ENCODE peak calls at places on chromosomes 4 and X, in ten cellular contexts. N is LoVo; V is thoracic aorta; B is activated CD8-positive, alpha-beta memory T cell treated with anti-CD3 and anti-CD28 coated beads for 1 hour; P is epithelial cell of esophagus; K is glomerular endothelial cell; I is hepatocyte; S is stimulated activated CD8-positive, alpha-beta memory T cell treated with anti-CD3 and anti-CD28 coated beads, Interleukin-7, amount 100 ng/mL, for 1 hour; Y is fibroblast of pulmonary artery; O is mucosa of gallbladder. Q is an unnamed sample.
A peak's percentile ranks its signal among the peaks of the same experiment; 100 is the strongest.

GRCh38 chr4:113828712-113829111 is 67.2 kb upstream of the CAMK2D start:
- DNase-seq in V (no peak), N (no peak), B (no peak), I (no peak), Y (no peak), K (no peak), O (no peak), P (peak; percentile 26), S (no peak), Q (no peak)

GRCh38 chrX:51144828-51145442 is 187.7 kb upstream of the NUDT10 start:
- DNase-seq in Y (peak; percentile 37), N (peak; percentile 34), K (no peak), V (no peak), S (no peak), I (peak; percentile 62), B (no peak), P (peak; percentile 27), O (no peak), Q (peak; percentile 44)

GRCh38 chrX:130163350-130163851 is 2.2 kb downstream of the AIFM1 start:
- DNase-seq in I (no peak), V (no peak), K (no peak), N (no peak), S (no peak), B (no peak), O (no peak), P (no peak), Y (no peak), Q (no peak)

GRCh38 chr4:110678517-110678916 is 55.6 kb upstream of the PITX2 start:
- DNase-seq in S (no peak), V (no peak), I (no peak), B (no peak), N (no peak), P (no peak), Y (no peak), O (no peak), K (no peak), Q (no peak)

GRCh38 chrX:147935156-147935758 is 23.5 kb downstream of the FMR1 start:
- DNase-seq in S (no peak), Y (no peak), B (no peak), V (no peak), O (no peak), P (no peak), N (no peak), I (no peak), K (no peak), Q (no peak)

GRCh38 chrX:71292669-71293379 is 8.7 kb upstream of the ITGB1BP2 start:
- DNase-seq in Y (peak; percentile 12), P (peak; percentile 13), K (no peak), N (no peak), O (no peak), B (no peak), I (no peak), S (no peak), V (no peak), Q (no peak)

GRCh38 chrX:8879750-8880149 is 78.6 kb upstream of the FAM9A start:
- DNase-seq in K (no peak), V (no peak), P (peak; percentile 43), N (peak; percentile 1), S (no peak), B (no peak), O (no peak), I (no peak), Y (peak; percentile 29), Q (peak; percentile 63)

GRCh38 chr4:145736241-145736831 is 56.4 kb downstream of the C4orf51 start:
- DNase-seq in O (peak; percentile 65), P (peak; percentile 33), B (no peak), Y (peak; percentile 59), V (peak; percentile 69), S (no peak), I (no peak), N (no peak), K (peak; percentile 50), Q (no peak)

GRCh38 chr4:77418333-77418732 is 187.3 kb upstream of the CXCL13 start:
- DNase-seq in P (peak; percentile 56), O (no peak), N (peak; percentile 16), V (no peak), Y (peak; percentile 7), B (no peak), K (no peak), S (no peak), I (peak; percentile 36), Q (peak; percentile 8)

GRCh38 chrX:24025741-24026402 is 1.1 kb downstream of the KLHL15 start:
- DNase-seq in P (peak; percentile 39), Y (peak; percentile 86), I (peak; percentile 71), S (no peak), N (peak; percentile 23), K (no peak), O (no peak), V (no peak), B (no peak), Q (peak; percentile 1)

GRCh38 chrX:39437670-39438441 is 636.6 kb downstream of the MID1IP1 start:
- DNase-seq in N (no peak), B (no peak), P (no peak), S (no peak), V (no peak), O (no peak), K (no peak), I (no peak), Y (no peak), Q (no peak)

GRCh38 chr4:41346306-41347061 is 89.8 kb downstream of the UCHL1 start:
- DNase-seq in O (no peak), N (peak; percentile 55), V (no peak), S (no peak), I (peak; percentile 21), P (no peak), Y (no peak), K (no peak), B (no peak), Q (no peak)

GRCh38 chr4:152102184-152103000 is 341.6 kb upstream of the GATB start:
- DNase-seq in K (no peak), N (peak; percentile 7), P (peak; percentile 96), B (no peak), Y (no peak), O (peak; percentile 5), S (no peak), V (no peak), I (no peak), Q (no peak)

GRCh38 chrX:19791562-19791961 is 95.8 kb downstream of the SH3KBP1 start:
- DNase-seq in Y (peak; percentile 47), S (no peak), O (no peak), N (no peak), P (peak; percentile 16), K (no peak), V (no peak), B (no peak), I (no peak), Q (no peak)

GRCh38 chr4:106096454-106096853 is 201.2 kb downstream of the NPNT start:
- DNase-seq in V (no peak), N (no peak), S (no peak), P (no peak), O (no peak), B (no peak), K (no peak), I (no peak), Y (no peak), Q (no peak)

GRCh38 chr4:74671074-74671698 is 123.1 kb downstream of the BTC start:
- DNase-seq in Y (peak; percentile 91), N (peak; percentile 88), B (no peak), P (peak; percentile 77), V (no peak), S (no peak), O (peak; percentile 58), K (peak; percentile 56), I (peak; percentile 85), Q (peak; percentile 73)

GRCh38 chr4:77120888-77121508 is 36.0 kb upstream of the CCNG2 start:
- DNase-seq in B (no peak), O (no peak), N (no peak), Y (no peak), S (no peak), K (no peak), V (no peak), P (peak; percentile 17), I (no peak), Q (no peak)